ENCODE peak calls at places on chromosomes 5 and 9, in four cellular contexts. S, N, C and B are unnamed samples. For H3K9me3 and H3K27me3, the result is how much of the 10 kb centered on the place peaks cover.

GRCh38 chr5:84239509-84239908 is 145.2 kb downstream of the EDIL3 start:
- DNase-seq in N (no peak), C (no peak), S (no peak), B (no peak)

GRCh38 chr9:38125889-38126288 is 56.9 kb upstream of the SHB start:
- DNase-seq in C (no peak), N (no peak), S (no peak), B (no peak)

GRCh38 chr9:93286252-93287188 is 102.6 kb downstream of the WNK2 start:
- DNase-seq in S (no peak), C (no peak), N (no peak), B (no peak)

GRCh38 chr5:17258429-17258828 is 41.0 kb downstream of the BASP1 start:
- DNase-seq in N (no peak), S (no peak), C (no peak), B (no peak)

GRCh38 chr5:74762599-74762998 is 4.3 kb downstream of the GFM2 start:
- DNase-seq in N (no peak), S (no peak), C (no peak), B (no peak)

GRCh38 chr5:159458217-159458711 is 128.0 kb upstream of the IL12B start:
- DNase-seq in N (no peak), S (no peak), C (no peak), B (no peak)

GRCh38 chr5:161301586-161301985 is 244.9 kb downstream of the GABRB2 start:
- DNase-seq in C (no peak), N (no peak), S (no peak), B (no peak)

GRCh38 chr5:125311743-125312142 is 565.3 kb upstream of the ZNF608 start:
- DNase-seq in S (no peak), C (no peak), N (no peak), B (no peak)

GRCh38 chr9:110578575-110578895 is 1.0 kb downstream of the SVEP1 start:
- DNase-seq in C (peak), S (no peak), N (no peak), B (no peak)

GRCh38 chr9:79028101-79028500 is 543.7 kb upstream of the TLE4 start:
- DNase-seq in N (no peak), S (no peak), C (no peak), B (no peak)

GRCh38 chr9:129242971-129243561 is 65.0 kb upstream of the IER5L start:
- DNase-seq in S (no peak), N (peak), C (no peak), B (peak)

GRCh38 chr5:125467222-125467621 is 720.8 kb upstream of the ZNF608 start:
- DNase-seq in N (no peak), C (no peak), S (no peak), B (no peak)

DNA sequence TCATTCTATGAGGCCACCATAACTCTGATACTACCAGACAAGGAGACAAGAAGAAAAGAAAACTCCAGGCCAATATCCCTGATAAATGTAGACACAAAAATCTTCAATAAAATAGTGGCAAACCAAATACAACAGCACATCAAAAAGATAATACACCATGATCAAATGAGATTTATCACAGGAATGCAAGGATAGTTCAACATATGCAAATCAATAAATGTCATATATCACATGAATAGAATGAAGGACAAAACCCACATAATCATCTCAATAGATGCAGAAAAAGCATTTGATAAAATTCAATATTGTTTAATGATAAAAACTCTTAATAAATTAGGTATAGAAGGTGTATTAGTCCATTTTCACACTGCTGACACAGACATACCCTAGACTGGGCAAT is 139.9 kb downstream of the ADAMTS6 start:
- DNase-seq in C (no peak), N (no peak), S (no peak), B (no peak)
- H3K9me3 ChIP-seq in C (under half), N (half or more), S (under half), B (under half)

DNA sequence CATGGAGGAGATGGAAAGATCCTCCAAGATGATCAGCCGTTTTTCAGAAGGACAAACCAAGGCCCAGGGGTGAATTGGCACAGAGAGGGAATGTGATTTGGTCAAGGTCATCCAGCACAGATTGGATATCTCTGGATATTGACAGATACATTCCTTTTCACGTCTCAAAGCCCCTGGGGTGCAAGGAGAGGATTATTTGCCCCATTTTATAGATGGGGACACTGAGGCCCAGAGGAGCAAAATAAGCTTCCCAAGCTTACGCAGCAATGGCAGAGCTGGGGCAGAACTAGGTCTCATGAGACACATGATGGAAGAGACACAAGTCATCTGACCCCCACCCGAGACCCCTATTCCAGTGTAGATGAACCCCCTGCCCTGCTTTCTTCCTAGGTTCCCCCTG is 895 bp upstream of the PDGFRB start:
- DNase-seq in C (no peak), N (no peak), S (no peak), B (no peak)
- H3K27me3 ChIP-seq in C (under half), N (under half), S (under half), B (under half)

DNA sequence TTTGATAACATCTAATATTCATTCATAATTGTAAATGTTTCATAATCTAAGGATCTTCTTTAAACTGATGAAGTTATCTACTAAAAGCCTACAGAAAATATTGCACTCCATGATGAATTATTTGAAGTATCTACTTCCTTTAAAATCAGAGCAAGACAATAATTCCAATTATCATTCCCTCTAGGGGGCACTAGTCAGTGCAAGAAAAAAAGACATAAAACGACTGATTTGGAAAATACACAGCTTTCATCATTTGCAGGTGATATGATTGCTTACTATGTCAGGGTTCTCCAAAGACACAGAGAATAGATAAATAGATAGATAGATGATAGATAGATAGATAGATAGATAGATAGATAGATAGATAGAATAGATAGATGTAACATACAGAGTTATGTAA is 13.5 kb upstream of the GRM6 start:
- DNase-seq in N (no peak), C (no peak), S (no peak), B (no peak)
- H3K9me3 ChIP-seq in N (half or more), C (under half), S (under half), B (under half)

GRCh38 chr5:135025730-135026644 is 8.0 kb downstream of the PITX1 start:
- DNase-seq in C (no peak), S (no peak), N (peak), B (peak)
- H3K27me3 ChIP-seq in C (half or more), S (under half), N (half or more), B (under half)

DNA sequence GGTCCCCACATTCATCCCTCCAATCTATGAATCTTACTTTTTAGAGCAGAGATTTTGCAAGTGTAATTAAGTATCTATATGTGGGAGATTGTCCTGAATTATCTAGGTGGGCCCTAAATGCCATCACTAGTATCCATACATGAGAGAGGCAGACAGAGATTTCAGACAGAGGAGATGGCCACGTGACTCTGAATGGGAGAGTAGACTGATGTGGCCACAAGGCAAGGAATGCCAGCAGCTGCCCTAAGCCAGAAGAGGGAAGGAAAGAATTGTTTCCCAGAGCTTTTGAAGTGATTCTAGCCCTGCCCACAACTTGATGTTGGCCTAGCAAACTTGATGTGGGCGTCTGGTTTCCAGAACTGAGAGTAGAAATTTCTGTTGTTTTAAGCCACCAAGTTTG is 90.1 kb upstream of the PCAT7 start:
- DNase-seq in C (no peak), N (no peak), S (no peak), B (no peak)
- H3K9me3 ChIP-seq in C (under half), N (half or more), S (under half), B (under half)

DNA sequence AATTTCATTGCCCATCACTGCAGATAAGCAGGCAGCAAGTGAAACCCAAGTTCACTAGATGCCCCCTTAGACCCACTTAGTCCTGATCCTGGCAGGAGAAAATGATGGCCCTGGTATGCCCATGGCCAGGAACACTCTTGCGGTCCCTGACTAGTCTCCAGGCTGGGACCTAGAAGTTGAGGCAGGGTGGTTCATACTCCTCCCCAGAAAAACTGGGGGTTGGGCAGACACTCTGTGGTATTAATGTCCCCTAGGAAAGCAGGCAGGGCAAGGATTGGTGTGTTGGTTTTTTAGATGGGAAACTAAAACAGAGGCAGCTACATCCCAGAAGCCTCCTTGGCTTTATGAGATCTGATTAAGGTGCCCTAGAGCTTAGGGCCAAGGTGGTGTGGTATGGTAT is 13.1 kb downstream of the LHX6 start:
- DNase-seq in C (no peak), N (no peak), S (no peak), B (no peak)
- H3K27me3 ChIP-seq in C (half or more), N (half or more), S (half or more), B (under half)

GRCh38 chr5:86461169-86461956 is 156.4 kb upstream of the COX7C start:
- DNase-seq in N (no peak), S (no peak), C (no peak), B (no peak)
- H3K9me3 ChIP-seq in N (under half), S (under half), C (under half), B (under half)

GRCh38 chr9:127884427-127884911 is 7.0 kb upstream of the AK1 start:
- DNase-seq in N (peak), C (no peak), S (no peak), B (peak)

GRCh38 chr9:127883959-127884358 is 6.5 kb upstream of the AK1 start:
- DNase-seq in N (no peak), C (no peak), S (no peak), B (no peak)

GRCh38 chr9:127886401-127886972 is 9.0 kb upstream of the AK1 start:
- DNase-seq in S (no peak), N (no peak), C (no peak), B (peak)

GRCh38 chr9:127884976-127885490 is 7.6 kb upstream of the AK1 start:
- DNase-seq in N (no peak), S (no peak), C (no peak), B (no peak)

DNA sequence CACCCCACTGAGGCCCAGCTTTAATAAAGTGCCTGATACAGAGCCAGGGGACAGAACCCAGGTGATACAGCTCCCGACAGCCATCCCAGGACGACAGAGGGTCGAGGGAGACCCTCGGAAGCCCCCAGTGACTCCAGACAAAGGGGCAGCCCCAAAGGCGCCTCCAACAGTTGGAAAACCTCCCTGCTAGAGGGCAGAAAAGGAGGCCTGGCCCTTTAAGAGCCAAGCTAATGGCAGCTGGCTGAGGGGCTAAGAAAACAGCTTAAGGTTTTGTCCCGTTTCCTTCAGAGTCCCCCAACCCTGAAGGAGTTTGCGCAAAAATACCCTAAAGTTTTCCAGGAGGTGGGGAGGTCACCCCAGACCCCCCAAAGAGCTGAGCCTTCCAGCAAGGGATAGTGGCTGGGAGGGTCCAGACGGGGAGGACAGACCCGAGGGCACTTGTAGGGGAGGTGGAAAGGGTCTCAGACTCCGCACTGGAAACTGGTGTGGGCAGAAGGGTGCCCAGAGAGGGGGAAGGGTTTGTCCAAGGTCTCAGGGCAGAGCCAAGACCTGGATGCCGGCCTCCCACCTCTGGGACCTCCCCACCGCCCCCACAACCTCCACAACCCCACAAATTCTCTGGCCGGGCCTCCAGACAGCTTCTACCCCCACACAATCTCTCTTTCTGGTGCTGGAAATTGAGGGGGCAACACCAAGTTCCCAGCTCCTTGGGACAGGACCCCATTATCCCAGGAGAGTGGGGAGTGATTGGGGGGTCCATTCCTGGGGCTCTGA is 8.2 kb upstream of the AK1 start:
- DNase-seq in N (no peak), C (no peak), S (no peak), B (no peak)
- H3K27me3 ChIP-seq in N (under half), C (under half), S (under half), B (under half)

GRCh38 chr5:109921735-109922395 is 232.1 kb downstream of the MAN2A1 start:
- DNase-seq in C (no peak), S (peak), N (peak), B (no peak)
- H3K9me3 ChIP-seq in C (under half), S (under half), N (under half), B (under half)

DNA sequence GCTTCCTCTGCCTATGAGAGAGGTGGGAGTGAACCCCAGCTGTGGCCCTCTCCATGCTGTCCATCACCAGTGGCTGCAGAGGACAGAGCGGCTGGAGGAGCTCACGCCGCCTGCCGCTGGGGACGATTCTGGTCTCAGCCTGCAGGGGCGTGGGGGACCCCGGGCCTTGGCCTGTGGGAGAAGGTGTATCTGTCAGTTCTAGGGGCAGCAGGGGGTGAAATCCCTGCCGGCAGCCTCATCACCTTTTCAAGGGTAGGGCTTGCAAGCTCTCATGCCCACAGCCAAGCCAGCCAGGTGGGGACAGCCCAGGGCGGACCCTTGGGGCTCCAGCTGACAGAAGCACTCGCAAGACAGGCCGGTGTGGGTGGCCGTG is 80.2 kb downstream of the TSPAN17 start:
- DNase-seq in N (no peak), C (no peak), S (no peak), B (no peak)
- H3K27me3 ChIP-seq in N (half or more), C (under half), S (under half), B (under half)